ENCODE peak calls at places on chromosomes 12 and 14, in five cellular contexts. One of them, this sample, is unnamed.

GRCh38 chr14:101024686-101025085 is 121.2 kb upstream of the RTL1 start:
- DNase-seq in CD8-positive, alpha-beta T cell: no peak
- DNase-seq in ELR: no peak
- DNase-seq in heart right ventricle: no peak
- DNase-seq in LoVo: no peak
- DNase-seq in this sample: no peak

GRCh38 chr14:77271113-77271710 is at the start of gene NGB:
- DNase-seq in CD8-positive, alpha-beta T cell: no peak
- DNase-seq in ELR: no peak
- DNase-seq in heart right ventricle: no peak
- DNase-seq in LoVo: no peak
- DNase-seq in this sample: no peak

GRCh38 chr12:20508962-20509361 is 140.6 kb downstream of the PDE3A start:
- DNase-seq in CD8-positive, alpha-beta T cell: no peak
- DNase-seq in LoVo: no peak
- DNase-seq in ELR: no peak
- DNase-seq in heart right ventricle: no peak
- DNase-seq in this sample: no peak

GRCh38 chr14:90699016-90699415 is 117.2 kb downstream of the TTC7B start:
- DNase-seq in heart right ventricle: no peak
- DNase-seq in LoVo: no peak
- DNase-seq in ELR: no peak
- DNase-seq in CD8-positive, alpha-beta T cell: no peak
- DNase-seq in this sample: no peak

GRCh38 chr12:81170072-81170471 is 92.2 kb downstream of the ACSS3 start:
- DNase-seq in LoVo: no peak
- DNase-seq in ELR: peak; percentile 39
- DNase-seq in CD8-positive, alpha-beta T cell: no peak
- DNase-seq in heart right ventricle: no peak
- DNase-seq in this sample: no peak

GRCh38 chr14:35336171-35337073 is 44.2 kb downstream of the PSMA6 start:
- DNase-seq in heart right ventricle: peak; percentile 95
- DNase-seq in ELR: no peak
- DNase-seq in LoVo: peak; percentile 83
- DNase-seq in CD8-positive, alpha-beta T cell: no peak
- DNase-seq in this sample: no peak

GRCh38 chr14:90656986-90657385 is 159.2 kb downstream of the TTC7B start:
- DNase-seq in heart right ventricle: no peak
- DNase-seq in LoVo: no peak
- DNase-seq in ELR: no peak
- DNase-seq in CD8-positive, alpha-beta T cell: no peak
- DNase-seq in this sample: no peak

GRCh38 chr12:117820216-117820907 is 148.4 kb downstream of the KSR2 start:
- DNase-seq in ELR: no peak
- DNase-seq in CD8-positive, alpha-beta T cell: no peak
- DNase-seq in heart right ventricle: no peak
- DNase-seq in LoVo: no peak
- DNase-seq in this sample: no peak

GRCh38 chr12:111166779-111167540 is 201.9 kb downstream of the PHETA1 start:
- DNase-seq in heart right ventricle: peak; percentile 68
- DNase-seq in LoVo: no peak
- DNase-seq in CD8-positive, alpha-beta T cell: no peak
- DNase-seq in ELR: no peak
- DNase-seq in this sample: no peak

GRCh38 chr12:2876431-2877046 is 435 bp downstream of the FOXM1 start:
- DNase-seq in heart right ventricle: no peak
- DNase-seq in LoVo: peak; percentile 30
- DNase-seq in CD8-positive, alpha-beta T cell: no peak
- DNase-seq in ELR: peak; percentile 64
- DNase-seq in this sample: peak; percentile 78